ENCODE peak calls at places on chromosomes 11 and 22, in four cellular contexts. H, M, X and V are unnamed samples.

GRCh38 chr22:45246060-45246985 is 5.6 kb upstream of the KIAA0930 start:
- DNase-seq in H (no peak), M (peak), X (peak), V (no peak)

GRCh38 chr11:109856958-109857357 is 236.2 kb upstream of the ZC3H12C start:
- DNase-seq in X (no peak), H (no peak), M (no peak), V (no peak)

GRCh38 chr11:77039491-77040400 is 5.5 kb downstream of the B3GNT6 start:
- DNase-seq in M (peak), X (peak), H (no peak), V (peak)

GRCh38 chr22:40594924-40595323 is 41.6 kb downstream of the MRTFA start:
- DNase-seq in H (no peak), X (no peak), M (no peak), V (no peak)

GRCh38 chr11:93236741-93237675 is 39.2 kb upstream of the SLC36A4 start:
- DNase-seq in H (no peak), X (peak), M (peak), V (no peak)

GRCh38 chr11:90135016-90135415 is 553 bp downstream of the NAALAD2 start:
- DNase-seq in M (no peak), X (no peak), H (no peak), V (no peak)

GRCh38 chr22:48488611-48489456 is 1338.8 kb downstream of the BRD1 start:
- DNase-seq in X (no peak), M (no peak), H (peak), V (peak)

GRCh38 chr11:14249121-14249963 is 109.6 kb downstream of the RRAS2 start:
- DNase-seq in X (peak), H (no peak), M (peak), V (no peak)

GRCh38 chr11:35548925-35549561 is 23.6 kb upstream of the PAMR1 start:
- DNase-seq in X (no peak), H (no peak), M (no peak), V (no peak)

GRCh38 chr22:30876221-30876751 is 92.3 kb downstream of the MORC2 start:
- DNase-seq in M (no peak), X (no peak), H (peak), V (peak)

GRCh38 chr11:129996113-129996870 is 6.3 kb downstream of the PRDM10 start:
- DNase-seq in M (no peak), H (no peak), X (peak), V (no peak)

GRCh38 chr22:17838180-17838865 is 64.1 kb upstream of the BID start:
- DNase-seq in M (no peak), H (no peak), X (no peak), V (no peak)

GRCh38 chr11:130636672-130637463 is 188.4 kb downstream of the ADAMTS15 start:
- DNase-seq in M (peak), H (no peak), X (peak), V (no peak)

GRCh38 chr11:96782632-96783031 is 392.8 kb downstream of the JRKL start:
- DNase-seq in X (no peak), M (no peak), H (no peak), V (no peak)

GRCh38 chr11:66237867-66238266 is 30.6 kb upstream of the RAB1B start:
- DNase-seq in H (no peak), M (no peak), X (no peak), V (no peak)

GRCh38 chr22:41687901-41688364 is 734 bp downstream of the SNU13 start:
- DNase-seq in H (no peak), X (peak), M (peak), V (no peak)

GRCh38 chr22:33405194-33405593 is 347.0 kb upstream of the SYN3 start:
- DNase-seq in H (no peak), M (no peak), X (no peak), V (no peak)

GRCh38 chr11:131522851-131523250 is 152.4 kb downstream of the NTM start:
- DNase-seq in H (no peak), X (no peak), M (no peak), V (no peak)

GRCh38 chr11:76408171-76408965 is 27.2 kb downstream of the GVQW3 start:
- DNase-seq in H (no peak), M (no peak), X (no peak), V (no peak)

GRCh38 chr11:123765601-123766000 is 11.3 kb upstream of the OR6X1 start:
- DNase-seq in X (no peak), H (no peak), M (no peak), V (no peak)

GRCh38 chr22:49021097-49021925 is 806.4 kb downstream of the BRD1 start:
- DNase-seq in X (no peak), M (no peak), H (peak), V (peak)

GRCh38 chr22:49398115-49398514 is 429.6 kb downstream of the BRD1 start:
- DNase-seq in H (peak), M (no peak), X (no peak), V (peak)

GRCh38 chr11:108944486-108945178 is 279.8 kb downstream of the DDX10 start:
- DNase-seq in X (no peak), H (no peak), M (no peak), V (no peak)

GRCh38 chr11:95088946-95089619 is 563 bp upstream of the ENDOD1 start:
- DNase-seq in X (no peak), M (no peak), H (no peak), V (no peak)

GRCh38 chr11:12287374-12288211 is 89.8 kb upstream of the PARVA start:
- DNase-seq in X (peak), H (peak), M (peak), V (no peak)

GRCh38 chr11:47340980-47341775 is 11.3 kb downstream of the MYBPC3 start:
- DNase-seq in H (no peak), X (no peak), M (no peak), V (no peak)

GRCh38 chr11:60594998-60595637 is 79.9 kb downstream of the MS4A13 start:
- DNase-seq in X (no peak), M (no peak), H (no peak), V (no peak)

GRCh38 chr11:35214792-35215193 is 75.8 kb downstream of the CD44 start:
- DNase-seq in M (no peak), X (peak), H (no peak), V (no peak)

GRCh38 chr11:13831707-13832106 is 130.8 kb upstream of the SPON1 start:
- DNase-seq in H (no peak), M (no peak), X (no peak), V (no peak)

GRCh38 chr22:49297871-49298721 is 529.6 kb downstream of the BRD1 start:
- DNase-seq in M (no peak), X (no peak), H (peak), V (peak)

GRCh38 chr22:45565973-45566372 is 63.3 kb downstream of the FBLN1 start:
- DNase-seq in X (no peak), H (no peak), M (no peak), V (no peak)

GRCh38 chr11:75583710-75584658 is 21.9 kb downstream of the SERPINH1 start:
- DNase-seq in M (no peak), H (peak), X (peak), V (no peak)